ENCODE peak calls at places on chromosomes 13 and 19, in ten cellular contexts. E, F, O, J, P, K, T, H, B and I are unnamed samples. For H3K4me1 and H3K36me3, the result is how much of the 10 kb centered on the place peaks cover.

GRCh38 chr13:113364371-113364932 is 522 bp upstream of the GRTP1 start:
- DNase-seq in E (no peak), F (peak), O (no peak), J (peak), P (no peak), K (peak), T (no peak), H (no peak), B (peak), I (no peak)

GRCh38 chr19:6047741-6048231 is 62.5 kb downstream of the RFX2 start:
- DNase-seq in E (no peak), F (no peak), O (peak), J (no peak), P (no peak), K (peak), T (peak), H (peak), B (peak), I (peak)

GRCh38 chr19:38765214-38765613 is 8.1 kb downstream of the LGALS7 start:
- DNase-seq in E (no peak), F (no peak), O (no peak), J (no peak), P (no peak), K (no peak), T (no peak), H (no peak), B (no peak), I (no peak)

GRCh38 chr13:21060063-21060826 is 1.1 kb downstream of the LATS2 start:
- DNase-seq in E (peak), F (peak), O (peak), J (peak), P (peak), K (peak), T (no peak), H (peak), B (no peak), I (no peak)

GRCh38 chr19:650121-650520 is 10.4 kb downstream of the FGF22 start:
- DNase-seq in E (no peak), F (no peak), O (no peak), J (no peak), P (no peak), K (no peak), T (no peak), H (no peak), B (no peak), I (no peak)

GRCh38 chr19:1567848-1568227 is 287 bp downstream of the MEX3D start:
- DNase-seq in E (no peak), F (no peak), O (no peak), J (no peak), P (no peak), K (no peak), T (no peak), H (peak), B (no peak), I (no peak)

GRCh38 chr13:43232866-43233265 is 209.5 kb downstream of the DNAJC15 start:
- DNase-seq in E (no peak), F (no peak), O (no peak), J (no peak), P (no peak), K (no peak), T (no peak), H (no peak), B (peak), I (no peak)

GRCh38 chr19:7138402-7138801 is 68.9 kb downstream of the ZNF557 start:
- DNase-seq in E (no peak), F (no peak), O (no peak), J (no peak), P (no peak), K (no peak), T (no peak), H (no peak), B (no peak), I (no peak)

GRCh38 chr13:107104631-107105030 is 536.7 kb upstream of the ARGLU1 start:
- DNase-seq in E (no peak), F (no peak), O (no peak), J (no peak), P (no peak), K (no peak), T (no peak), H (no peak), B (no peak), I (no peak)

GRCh38 chr19:940591-941291 is 14.9 kb downstream of the ARID3A start:
- DNase-seq in E (peak), F (peak), O (peak), J (no peak), P (peak), K (no peak), T (peak), H (no peak), B (peak), I (no peak)

GRCh38 chr13:78657699-78658629 is 991 bp downstream of the OBI1 start:
- DNase-seq in E (no peak), F (no peak), O (no peak), J (no peak), P (no peak), K (peak), T (no peak), H (no peak), B (peak), I (peak)

GRCh38 chr13:43787518-43787891 is 733 bp upstream of the ENOX1 start:
- DNase-seq in E (no peak), F (no peak), O (no peak), J (no peak), P (no peak), K (no peak), T (no peak), H (peak), B (no peak), I (no peak)

GRCh38 chr13:46168341-46168740 is 13.6 kb downstream of the LCP1 start:
- DNase-seq in E (no peak), F (peak), O (no peak), J (no peak), P (no peak), K (no peak), T (no peak), H (no peak), B (no peak), I (no peak)
- H3K4me1 ChIP-seq in E (under half), F (under half), O (under half), J (under half), P (half or more), K (under half), T (under half), H (under half), B (under half), I (under half)

GRCh38 chr19:48668332-48668731 is 4.5 kb downstream of the NTN5 start:
- DNase-seq in E (no peak), F (no peak), O (no peak), J (no peak), P (no peak), K (no peak), T (no peak), H (no peak), B (no peak), I (no peak)

GRCh38 chr19:48668761-48669160 is 4.1 kb downstream of the NTN5 start:
- DNase-seq in E (no peak), F (no peak), O (no peak), J (no peak), P (no peak), K (no peak), T (no peak), H (no peak), B (no peak), I (no peak)

GRCh38 chr19:48664476-48664875 is 8.3 kb downstream of the NTN5 start:
- DNase-seq in E (no peak), F (no peak), O (no peak), J (no peak), P (no peak), K (no peak), T (no peak), H (no peak), B (no peak), I (no peak)

GRCh38 chr19:48663667-48664066 is 9.2 kb downstream of the NTN5 start:
- DNase-seq in E (no peak), F (no peak), O (no peak), J (no peak), P (no peak), K (no peak), T (no peak), H (no peak), B (no peak), I (no peak)

GRCh38 chr19:48665786-48666185 is 7.0 kb downstream of the NTN5 start:
- DNase-seq in E (no peak), F (no peak), O (no peak), J (no peak), P (no peak), K (no peak), T (no peak), H (no peak), B (no peak), I (no peak)
- H3K4me3 ChIP-seq in E (no peak), F (no peak), O (no peak), J (no peak), P (no peak), K (no peak), T (no peak), H (no peak), B (no peak), I (no peak)

GRCh38 chr19:14398563-14398962 is 17.3 kb downstream of the ADGRE5 start:
- DNase-seq in E (no peak), F (no peak), O (no peak), J (no peak), P (no peak), K (no peak), T (no peak), H (no peak), B (no peak), I (no peak)
- H3K36me3 ChIP-seq in E (under half), F (half or more), O (under half), J (under half), P (half or more), K (under half), T (under half), H (under half), B (under half), I (under half)

GRCh38 chr13:77533875-77534788 is 1.4 kb upstream of the SCEL start:
- DNase-seq in E (no peak), F (no peak), O (no peak), J (no peak), P (no peak), K (no peak), T (no peak), H (no peak), B (no peak), I (no peak)

GRCh38 chr13:77537302-77537919 is 1.9 kb downstream of the SCEL start:
- DNase-seq in E (no peak), F (no peak), O (no peak), J (no peak), P (no peak), K (no peak), T (no peak), H (no peak), B (no peak), I (no peak)

GRCh38 chr13:77532983-77533382 is 2.5 kb upstream of the SCEL start:
- DNase-seq in E (no peak), F (no peak), O (no peak), J (no peak), P (no peak), K (no peak), T (no peak), H (no peak), B (no peak), I (no peak)

GRCh38 chr13:77536358-77536757 is 852 bp downstream of the SCEL start:
- DNase-seq in E (no peak), F (no peak), O (no peak), J (no peak), P (no peak), K (no peak), T (no peak), H (no peak), B (no peak), I (no peak)

GRCh38 chr13:77535448-77535847 is at the start of gene SCEL:
- DNase-seq in E (no peak), F (no peak), O (no peak), J (no peak), P (no peak), K (no peak), T (no peak), H (no peak), B (no peak), I (no peak)
- H3K4me1 ChIP-seq in E (under half), F (under half), O (under half), J (under half), P (under half), K (under half), T (under half), H (under half), B (under half), I (under half)

GRCh38 chr19:12581100-12581499 is 29.5 kb downstream of the ZNF490 start:
- DNase-seq in E (no peak), F (peak), O (no peak), J (no peak), P (no peak), K (no peak), T (no peak), H (no peak), B (no peak), I (no peak)

GRCh38 chr19:12578641-12579040 is 27.4 kb upstream of the ZNF564 start:
- DNase-seq in E (peak), F (peak), O (no peak), J (no peak), P (no peak), K (no peak), T (no peak), H (no peak), B (no peak), I (no peak)

DNA sequence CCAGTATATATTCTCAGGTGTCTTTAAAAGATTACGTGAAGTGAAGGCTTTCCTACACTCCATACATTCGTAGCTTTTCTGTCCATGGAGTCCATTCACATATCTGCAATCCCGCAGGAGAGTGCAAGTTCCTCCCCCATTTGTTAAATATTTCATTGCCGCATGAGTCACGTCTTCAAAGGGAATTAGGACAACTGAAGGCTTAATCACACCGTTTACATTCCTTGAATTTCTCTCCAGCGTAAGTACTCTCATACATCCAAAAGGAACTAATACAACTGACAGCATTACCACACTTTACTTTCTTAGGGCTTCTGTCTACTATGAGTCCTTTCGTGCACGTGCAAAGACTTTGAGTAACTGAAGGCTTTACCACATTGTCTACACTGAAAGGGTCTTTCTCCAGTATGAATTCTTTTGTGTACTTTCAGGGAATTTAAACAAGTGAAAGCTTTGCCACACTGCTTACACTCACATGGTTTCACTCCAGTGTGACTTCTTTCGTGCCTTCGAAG is 29.0 kb upstream of the ZNF564 start:
- DNase-seq in E (no peak), F (no peak), O (no peak), J (no peak), P (no peak), K (no peak), T (no peak), H (no peak), B (no peak), I (no peak)
- H3K4me3 ChIP-seq in E (no peak), F (no peak), O (no peak), J (no peak), P (no peak), K (peak), T (no peak), H (no peak), B (no peak), I (no peak)

GRCh38 chr13:45179428-45179827 is 21.4 kb downstream of the KCTD4 start:
- DNase-seq in E (no peak), F (no peak), O (no peak), J (no peak), P (no peak), K (no peak), T (no peak), H (no peak), B (peak), I (no peak)

GRCh38 chr13:45168555-45168930 is 32.3 kb downstream of the KCTD4 start:
- DNase-seq in E (no peak), F (no peak), O (no peak), J (no peak), P (no peak), K (no peak), T (no peak), H (no peak), B (no peak), I (no peak)

GRCh38 chr13:45178349-45179142 is 22.3 kb downstream of the KCTD4 start:
- DNase-seq in E (no peak), F (no peak), O (no peak), J (no peak), P (no peak), K (no peak), T (no peak), H (no peak), B (peak), I (no peak)

GRCh38 chr13:45180303-45180702 is 20.5 kb downstream of the KCTD4 start:
- DNase-seq in E (no peak), F (no peak), O (no peak), J (no peak), P (no peak), K (no peak), T (no peak), H (no peak), B (no peak), I (no peak)

DNA sequence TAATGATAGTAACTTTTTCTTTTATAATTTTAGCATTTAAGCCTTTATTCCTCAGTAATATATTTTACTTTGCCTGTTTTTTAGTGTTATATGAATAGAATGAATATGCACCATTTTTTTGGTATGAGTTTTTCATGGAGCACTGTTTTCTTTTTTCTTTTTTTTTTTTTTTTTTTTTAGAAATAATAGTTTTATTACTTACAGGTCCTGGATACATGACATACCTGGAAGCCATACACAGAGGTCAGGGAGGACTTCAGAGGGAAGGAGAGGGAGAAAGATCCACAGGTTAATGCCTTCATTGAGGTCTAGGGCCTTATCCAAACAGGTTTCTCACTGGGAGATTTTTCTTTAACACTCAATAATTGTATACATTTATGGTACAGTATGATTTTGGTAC is 26.4 kb downstream of the KCTD4 start:
- DNase-seq in E (no peak), F (no peak), O (no peak), J (no peak), P (no peak), K (no peak), T (no peak), H (no peak), B (no peak), I (no peak)
- H3K36me3 ChIP-seq in E (under half), F (under half), O (under half), J (under half), P (under half), K (under half), T (under half), H (under half), B (under half), I (under half)